ENCODE peak calls at places on chromosomes 11 and 22, in eight cellular contexts. Z, K, O, P, A, R, J and N are unnamed samples.
A peak's percentile ranks its signal among the peaks of the same experiment; 100 is the strongest.

GRCh38 chr22:37604875-37605274 is 3.8 kb upstream of the GGA1 start:
- DNase-seq in R (no peak), J (no peak), P (no peak), A (peak; percentile 82), K (no peak), Z (no peak), O (no peak), N (no peak)

GRCh38 chr11:67507242-67507890 is 596 bp downstream of the CDK2AP2 start:
- DNase-seq in R (no peak), O (peak; percentile 42), A (no peak), Z (no peak), J (peak; percentile 67), K (no peak), P (no peak), N (no peak)

GRCh38 chr22:24406322-24407277 is 20.8 kb upstream of the ADORA2A start:
- DNase-seq in Z (no peak), P (no peak), A (no peak), K (no peak), J (no peak), O (no peak), R (no peak), N (no peak)

GRCh38 chr11:64028398-64029115 is 7.2 kb upstream of the FLRT1 start:
- DNase-seq in A (no peak), P (no peak), K (peak; percentile 60), Z (peak; percentile 83), R (no peak), O (no peak), J (peak; percentile 12), N (no peak)

GRCh38 chr11:55648027-55648426 is at the start of gene OR4S2:
- DNase-seq in R (no peak), Z (no peak), O (no peak), A (no peak), K (no peak), P (no peak), J (no peak), N (no peak)

GRCh38 chr11:102727890-102728289 is 3.1 kb upstream of the MMP8 start:
- DNase-seq in P (no peak), K (no peak), R (no peak), A (no peak), O (peak; percentile 2), J (no peak), Z (no peak), N (no peak)

GRCh38 chr11:79940165-79940564 is 499.3 kb upstream of the TENM4 start:
- DNase-seq in Z (peak; percentile 18), O (no peak), P (no peak), A (no peak), R (no peak), K (no peak), J (no peak), N (no peak)

GRCh38 chr11:84543367-84544159 is 1083.6 kb downstream of the DLG2 start:
- DNase-seq in O (no peak), J (no peak), R (no peak), A (no peak), K (no peak), P (no peak), Z (peak; percentile 39), N (no peak)

GRCh38 chr11:7665473-7666291 is 7.6 kb downstream of the CYB5R2 start:
- DNase-seq in K (peak; percentile 90), A (peak; percentile 80), P (peak; percentile 49), O (peak; percentile 80), R (peak; percentile 77), J (peak; percentile 58), Z (peak; percentile 90), N (peak; percentile 91)